ENCODE peak calls at places on chromosomes 11 and 22, in four cellular contexts. One of them, this sample, is unnamed.

GRCh38 chr11:67463680-67464410 is 5.2 kb downstream of the TMEM134 start:
- DNase-seq in brain microvascular endothelial cell: peak
- DNase-seq in effector memory CD8-positive, alpha-beta T cell: no peak
- DNase-seq in mesothelial cell of epicardium: no peak
- DNase-seq in this sample: no peak

GRCh38 chr11:133263332-133263731 is 269.0 kb downstream of the OPCML start:
- DNase-seq in brain microvascular endothelial cell: no peak
- DNase-seq in effector memory CD8-positive, alpha-beta T cell: no peak
- DNase-seq in mesothelial cell of epicardium: no peak
- DNase-seq in this sample: no peak

GRCh38 chr11:116707746-116708145 is 65.0 kb downstream of the BUD13 start:
- DNase-seq in brain microvascular endothelial cell: no peak
- DNase-seq in effector memory CD8-positive, alpha-beta T cell: no peak
- DNase-seq in mesothelial cell of epicardium: no peak
- DNase-seq in this sample: no peak

GRCh38 chr11:16598032-16598431 is 140.4 kb upstream of the C11orf58 start:
- DNase-seq in brain microvascular endothelial cell: no peak
- DNase-seq in effector memory CD8-positive, alpha-beta T cell: no peak
- DNase-seq in mesothelial cell of epicardium: no peak
- DNase-seq in this sample: no peak

GRCh38 chr11:66992041-66992440 is 16.9 kb downstream of the C11orf86 start:
- DNase-seq in brain microvascular endothelial cell: no peak
- DNase-seq in effector memory CD8-positive, alpha-beta T cell: no peak
- DNase-seq in mesothelial cell of epicardium: no peak
- DNase-seq in this sample: no peak

GRCh38 chr11:15764329-15764728 is 592.0 kb downstream of the SOX6 start:
- DNase-seq in brain microvascular endothelial cell: no peak
- DNase-seq in effector memory CD8-positive, alpha-beta T cell: no peak
- DNase-seq in mesothelial cell of epicardium: no peak
- DNase-seq in this sample: no peak

GRCh38 chr11:76371170-76371569 is 9.8 kb downstream of the THAP12 start:
- DNase-seq in brain microvascular endothelial cell: peak
- DNase-seq in effector memory CD8-positive, alpha-beta T cell: no peak
- DNase-seq in mesothelial cell of epicardium: no peak
- DNase-seq in this sample: no peak

GRCh38 chr11:124799384-124800225 is 601 bp downstream of the MSANTD2 start:
- DNase-seq in brain microvascular endothelial cell: no peak
- DNase-seq in effector memory CD8-positive, alpha-beta T cell: peak
- DNase-seq in mesothelial cell of epicardium: peak
- DNase-seq in this sample: peak

GRCh38 chr11:56543739-56544138 is 682 bp upstream of the OR5M11 start:
- DNase-seq in brain microvascular endothelial cell: no peak
- DNase-seq in effector memory CD8-positive, alpha-beta T cell: no peak
- DNase-seq in mesothelial cell of epicardium: no peak
- DNase-seq in this sample: no peak

GRCh38 chr11:122668562-122669090 is 13.1 kb downstream of the UBASH3B start:
- DNase-seq in brain microvascular endothelial cell: peak
- DNase-seq in effector memory CD8-positive, alpha-beta T cell: peak
- DNase-seq in mesothelial cell of epicardium: no peak
- DNase-seq in this sample: no peak

GRCh38 chr22:39985383-39986045 is 9.2 kb upstream of the FAM83F start:
- DNase-seq in brain microvascular endothelial cell: no peak
- DNase-seq in effector memory CD8-positive, alpha-beta T cell: no peak
- DNase-seq in mesothelial cell of epicardium: no peak
- DNase-seq in this sample: no peak

GRCh38 chr11:96388891-96389603 is 665 bp downstream of the CCDC82 start:
- DNase-seq in brain microvascular endothelial cell: no peak
- DNase-seq in effector memory CD8-positive, alpha-beta T cell: no peak
- DNase-seq in mesothelial cell of epicardium: no peak
- DNase-seq in this sample: no peak

GRCh38 chr22:46459347-46460065 is 77.9 kb downstream of the CELSR1 start:
- DNase-seq in brain microvascular endothelial cell: no peak
- DNase-seq in effector memory CD8-positive, alpha-beta T cell: no peak
- DNase-seq in mesothelial cell of epicardium: no peak
- DNase-seq in this sample: no peak

GRCh38 chr22:30538280-30538679 is 8.3 kb downstream of the SEC14L6 start:
- DNase-seq in brain microvascular endothelial cell: peak
- DNase-seq in effector memory CD8-positive, alpha-beta T cell: no peak
- DNase-seq in mesothelial cell of epicardium: no peak
- DNase-seq in this sample: no peak

GRCh38 chr11:116420770-116421528 is 351.8 kb downstream of the BUD13 start:
- DNase-seq in brain microvascular endothelial cell: peak
- DNase-seq in effector memory CD8-positive, alpha-beta T cell: no peak
- DNase-seq in mesothelial cell of epicardium: no peak
- DNase-seq in this sample: no peak

GRCh38 chr11:19290356-19290755 is 49.6 kb upstream of the E2F8 start:
- DNase-seq in brain microvascular endothelial cell: no peak
- DNase-seq in effector memory CD8-positive, alpha-beta T cell: no peak
- DNase-seq in mesothelial cell of epicardium: no peak
- DNase-seq in this sample: no peak

GRCh38 chr22:20508815-20509271 is 1.4 kb downstream of the MED15 start:
- DNase-seq in brain microvascular endothelial cell: no peak
- DNase-seq in effector memory CD8-positive, alpha-beta T cell: no peak
- DNase-seq in mesothelial cell of epicardium: no peak
- DNase-seq in this sample: no peak

GRCh38 chr11:95698939-95699562 is 90.5 kb downstream of the FAM76B start:
- DNase-seq in brain microvascular endothelial cell: no peak
- DNase-seq in effector memory CD8-positive, alpha-beta T cell: no peak
- DNase-seq in mesothelial cell of epicardium: no peak
- DNase-seq in this sample: no peak

GRCh38 chr11:105942951-105943350 is 79.1 kb downstream of the MSANTD4 start:
- DNase-seq in brain microvascular endothelial cell: no peak
- DNase-seq in effector memory CD8-positive, alpha-beta T cell: no peak
- DNase-seq in mesothelial cell of epicardium: no peak
- DNase-seq in this sample: no peak

GRCh38 chr11:121067453-121067852 is 33.6 kb upstream of the TECTA start:
- DNase-seq in brain microvascular endothelial cell: peak
- DNase-seq in effector memory CD8-positive, alpha-beta T cell: no peak
- DNase-seq in mesothelial cell of epicardium: no peak
- DNase-seq in this sample: no peak